ENCODE peak calls at places on chromosome 13, in six cellular contexts. One of them, this sample, is unnamed. For H3K36me3, the result is how much of the 10 kb centered on the place peaks cover.

GRCh38 chr13:98508280-98509074 is 68.4 kb downstream of the STK24 start:
- DNase-seq in left ventricle myocardium inferior: no peak
- DNase-seq in pancreas: no peak
- DNase-seq in IMR-90: peak
- DNase-seq in thoracic aorta: no peak
- DNase-seq in ascending aorta: no peak
- DNase-seq in this sample: peak

GRCh38 chr13:98453254-98453843 is 123.6 kb downstream of the STK24 start:
- DNase-seq in ascending aorta: no peak
- DNase-seq in thoracic aorta: no peak
- DNase-seq in IMR-90: no peak
- DNase-seq in left ventricle myocardium inferior: no peak
- DNase-seq in pancreas: no peak
- DNase-seq in this sample: no peak

GRCh38 chr13:80010286-80010831 is 330.6 kb downstream of the SPRY2 start:
- DNase-seq in left ventricle myocardium inferior: no peak
- DNase-seq in ascending aorta: no peak
- DNase-seq in pancreas: no peak
- DNase-seq in IMR-90: no peak
- DNase-seq in thoracic aorta: no peak
- DNase-seq in this sample: no peak

GRCh38 chr13:30895773-30896172 is 10.3 kb upstream of the MEDAG start:
- DNase-seq in IMR-90: peak
- DNase-seq in thoracic aorta: peak
- DNase-seq in ascending aorta: peak
- DNase-seq in left ventricle myocardium inferior: peak
- DNase-seq in pancreas: no peak
- DNase-seq in this sample: peak

GRCh38 chr13:74922963-74923362 is 559.0 kb downstream of the TBC1D4 start:
- DNase-seq in IMR-90: no peak
- DNase-seq in ascending aorta: no peak
- DNase-seq in pancreas: no peak
- DNase-seq in left ventricle myocardium inferior: no peak
- DNase-seq in thoracic aorta: no peak
- DNase-seq in this sample: no peak

GRCh38 chr13:27034678-27035111 is 136.9 kb downstream of the USP12 start:
- DNase-seq in IMR-90: no peak
- DNase-seq in thoracic aorta: no peak
- DNase-seq in ascending aorta: no peak
- DNase-seq in left ventricle myocardium inferior: no peak
- DNase-seq in pancreas: no peak
- DNase-seq in this sample: no peak

GRCh38 chr13:25200783-25201182 is 28.7 kb upstream of the AMER2 start:
- DNase-seq in thoracic aorta: no peak
- DNase-seq in left ventricle myocardium inferior: no peak
- DNase-seq in ascending aorta: no peak
- DNase-seq in IMR-90: peak
- DNase-seq in pancreas: no peak
- DNase-seq in this sample: no peak

GRCh38 chr13:27425151-27425917 is 915 bp downstream of the GTF3A start:
- DNase-seq in ascending aorta: no peak
- DNase-seq in pancreas: no peak
- DNase-seq in thoracic aorta: no peak
- DNase-seq in IMR-90: no peak
- DNase-seq in left ventricle myocardium inferior: no peak
- DNase-seq in this sample: no peak

GRCh38 chr13:60268203-60268555 is 104.5 kb upstream of the DIAPH3 start:
- DNase-seq in ascending aorta: no peak
- DNase-seq in left ventricle myocardium inferior: no peak
- DNase-seq in thoracic aorta: no peak
- DNase-seq in pancreas: no peak
- DNase-seq in IMR-90: no peak
- DNase-seq in this sample: peak

GRCh38 chr13:73547239-73547638 is 488.4 kb downstream of the KLF5 start:
- DNase-seq in pancreas: no peak
- DNase-seq in IMR-90: no peak
- DNase-seq in left ventricle myocardium inferior: no peak
- DNase-seq in thoracic aorta: no peak
- DNase-seq in ascending aorta: no peak
- DNase-seq in this sample: no peak

GRCh38 chr13:30308548-30308947 is 1.2 kb upstream of the KATNAL1 start:
- DNase-seq in IMR-90: peak
- DNase-seq in left ventricle myocardium inferior: no peak
- DNase-seq in thoracic aorta: no peak
- DNase-seq in ascending aorta: no peak
- DNase-seq in pancreas: no peak
- DNase-seq in this sample: no peak

GRCh38 chr13:30816733-30817132 is 81.4 kb downstream of the ALOX5AP start:
- DNase-seq in left ventricle myocardium inferior: no peak
- DNase-seq in ascending aorta: no peak
- DNase-seq in pancreas: no peak
- DNase-seq in thoracic aorta: no peak
- DNase-seq in IMR-90: no peak
- DNase-seq in this sample: no peak

GRCh38 chr13:99226493-99226892 is 25.8 kb downstream of the UBAC2 start:
- DNase-seq in IMR-90: no peak
- DNase-seq in ascending aorta: no peak
- DNase-seq in pancreas: no peak
- DNase-seq in left ventricle myocardium inferior: no peak
- DNase-seq in thoracic aorta: no peak
- DNase-seq in this sample: no peak

GRCh38 chr13:111303559-111303958 is 16.9 kb upstream of the TEX29 start:
- DNase-seq in left ventricle myocardium inferior: no peak
- DNase-seq in pancreas: no peak
- DNase-seq in thoracic aorta: no peak
- DNase-seq in IMR-90: no peak
- DNase-seq in ascending aorta: no peak
- DNase-seq in this sample: no peak

GRCh38 chr13:75896271-75896670 is 260.1 kb downstream of the LMO7 start:
- DNase-seq in thoracic aorta: no peak
- DNase-seq in IMR-90: peak
- DNase-seq in left ventricle myocardium inferior: no peak
- DNase-seq in ascending aorta: no peak
- DNase-seq in pancreas: no peak
- DNase-seq in this sample: no peak

DNA sequence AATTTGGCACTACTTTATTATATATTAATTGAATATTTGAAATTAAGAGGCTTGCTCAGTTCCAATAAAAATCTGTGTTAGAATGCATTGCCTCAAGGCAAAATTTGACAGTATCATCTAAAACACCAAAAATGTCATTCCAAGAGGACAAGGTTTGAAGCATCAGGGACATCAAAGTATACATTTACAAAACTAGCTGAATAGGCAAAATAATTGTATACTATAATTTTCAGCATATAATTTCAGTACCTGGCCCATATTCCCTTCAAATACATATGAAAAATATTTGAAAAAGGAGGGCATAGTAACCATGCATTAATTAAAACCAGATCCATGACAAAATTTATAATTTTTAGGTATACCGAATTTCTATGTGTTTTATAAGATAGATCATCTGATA is 963.8 kb downstream of the PCDH9 start:
- DNase-seq in pancreas: no peak
- DNase-seq in thoracic aorta: no peak
- DNase-seq in left ventricle myocardium inferior: no peak
- DNase-seq in IMR-90: no peak
- DNase-seq in ascending aorta: no peak
- DNase-seq in this sample: no peak
- H3K36me3 ChIP-seq in pancreas: under half
- H3K36me3 ChIP-seq in thoracic aorta: under half
- H3K36me3 ChIP-seq in left ventricle myocardium inferior: under half
- H3K36me3 ChIP-seq in IMR-90: under half
- H3K36me3 ChIP-seq in ascending aorta: under half
- H3K36me3 ChIP-seq in this sample: under half

DNA sequence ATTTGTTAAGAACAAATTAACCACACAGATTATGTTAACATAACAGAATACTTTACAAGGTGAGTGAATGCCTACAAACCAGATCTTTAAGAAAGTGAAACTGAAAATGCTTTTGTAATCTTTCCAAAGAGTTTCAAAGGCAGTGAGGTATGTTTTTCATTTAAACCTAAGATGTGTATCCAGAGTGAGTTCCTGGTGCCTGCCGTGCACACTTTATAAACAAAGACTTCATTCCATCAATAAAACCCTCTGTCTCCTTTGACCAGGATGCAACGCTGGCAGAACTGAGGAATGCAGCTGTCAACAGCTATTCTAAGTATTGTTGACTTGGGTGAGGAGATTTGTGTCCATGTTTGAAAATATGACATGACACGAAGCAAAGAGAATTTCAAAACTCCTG is 344.6 kb downstream of the DNAJC15 start:
- DNase-seq in pancreas: no peak
- DNase-seq in ascending aorta: no peak
- DNase-seq in IMR-90: peak
- DNase-seq in left ventricle myocardium inferior: no peak
- DNase-seq in thoracic aorta: no peak
- DNase-seq in this sample: no peak
- H3K4me3 ChIP-seq in pancreas: no peak
- H3K4me3 ChIP-seq in ascending aorta: peak
- H3K4me3 ChIP-seq in IMR-90: peak
- H3K4me3 ChIP-seq in left ventricle myocardium inferior: peak
- H3K4me3 ChIP-seq in thoracic aorta: peak
- H3K4me3 ChIP-seq in this sample: no peak

GRCh38 chr13:107534548-107534947 is 680.8 kb downstream of the LIG4 start:
- DNase-seq in IMR-90: peak
- DNase-seq in left ventricle myocardium inferior: no peak
- DNase-seq in pancreas: no peak
- DNase-seq in thoracic aorta: no peak
- DNase-seq in ascending aorta: no peak
- DNase-seq in this sample: no peak

GRCh38 chr13:107531816-107532215 is 683.5 kb downstream of the LIG4 start:
- DNase-seq in pancreas: no peak
- DNase-seq in thoracic aorta: no peak
- DNase-seq in ascending aorta: no peak
- DNase-seq in left ventricle myocardium inferior: no peak
- DNase-seq in IMR-90: no peak
- DNase-seq in this sample: no peak

GRCh38 chr13:107531180-107531579 is 684.2 kb downstream of the LIG4 start:
- DNase-seq in thoracic aorta: no peak
- DNase-seq in ascending aorta: no peak
- DNase-seq in pancreas: no peak
- DNase-seq in left ventricle myocardium inferior: no peak
- DNase-seq in IMR-90: no peak
- DNase-seq in this sample: no peak
- H3K36me3 ChIP-seq in thoracic aorta: under half
- H3K36me3 ChIP-seq in ascending aorta: under half
- H3K36me3 ChIP-seq in pancreas: under half
- H3K36me3 ChIP-seq in left ventricle myocardium inferior: under half
- H3K36me3 ChIP-seq in IMR-90: under half
- H3K36me3 ChIP-seq in this sample: under half

GRCh38 chr13:51832471-51833152 is 12.4 kb downstream of the TMEM272 start:
- DNase-seq in IMR-90: peak
- DNase-seq in pancreas: peak
- DNase-seq in left ventricle myocardium inferior: no peak
- DNase-seq in ascending aorta: no peak
- DNase-seq in thoracic aorta: no peak
- DNase-seq in this sample: no peak
- H3K4me3 ChIP-seq in IMR-90: no peak
- H3K4me3 ChIP-seq in pancreas: no peak
- H3K4me3 ChIP-seq in left ventricle myocardium inferior: no peak
- H3K4me3 ChIP-seq in ascending aorta: no peak
- H3K4me3 ChIP-seq in thoracic aorta: no peak
- H3K4me3 ChIP-seq in this sample: no peak

This sample was measured in Caco-2.